ENCODE peak calls at places on chromosomes 13 and 19, in four cellular contexts. F is IMR-90, G is OCI-LY7, S is stomach. L is an unnamed sample.

GRCh38 chr13:33060815-33061214 is 44.6 kb downstream of the KL start:
- DNase-seq in F (no peak), G (no peak), S (no peak), L (no peak)

GRCh38 chr13:41053384-41053826 is 7.9 kb upstream of the WBP4 start:
- DNase-seq in F (peak; percentile 49), G (peak; percentile 71), S (no peak), L (no peak)

GRCh38 chr13:30585748-30586262 is 31.9 kb upstream of the USPL1 start:
- DNase-seq in F (peak; percentile 93), G (no peak), S (no peak), L (peak; percentile 94)

GRCh38 chr13:24270639-24271131 is 38.7 kb upstream of the C1QTNF9 start:
- DNase-seq in F (peak; percentile 47), G (no peak), S (peak; percentile 61), L (peak; percentile 59)

GRCh38 chr13:57409121-57409520 is 222.4 kb upstream of the PCDH17 start:
- DNase-seq in F (no peak), G (no peak), S (no peak), L (no peak)

GRCh38 chr19:49863935-49864320 is 3.4 kb downstream of the PNKP start:
- DNase-seq in F (no peak), G (no peak), S (no peak), L (no peak)

GRCh38 chr13:67238277-67238859 is 8.2 kb upstream of the PCDH9 start:
- DNase-seq in F (peak; percentile 36), G (peak; percentile 60), S (no peak), L (no peak)

GRCh38 chr13:94620286-94620896 is 18.7 kb downstream of the GPR180 start:
- DNase-seq in F (peak; percentile 41), G (peak; percentile 39), S (no peak), L (no peak)

GRCh38 chr13:113820813-113821651 is 42.8 kb downstream of the GAS6 start:
- DNase-seq in F (peak; percentile 99), G (no peak), S (no peak), L (peak; percentile 98)

GRCh38 chr19:14248578-14249011 is 42.6 kb upstream of the ADGRL1 start:
- DNase-seq in F (no peak), G (peak; percentile 27), S (no peak), L (peak; percentile 53)

GRCh38 chr13:105090244-105090643 is 1445.2 kb downstream of the EFNB2 start:
- DNase-seq in F (no peak), G (no peak), S (no peak), L (peak; percentile 67)

GRCh38 chr19:39843919-39844793 is 2.0 kb downstream of the FBL start:
- DNase-seq in F (peak; percentile 58), G (peak; percentile 66), S (no peak), L (peak; percentile 16)

GRCh38 chr19:47111081-47111589 is 2.4 kb downstream of the ZC3H4 start:
- DNase-seq in F (no peak), G (peak; percentile 60), S (peak; percentile 34), L (no peak)

GRCh38 chr19:4108767-4109625 is 14.9 kb downstream of the MAP2K2 start:
- DNase-seq in F (no peak), G (no peak), S (peak; percentile 27), L (no peak)

GRCh38 chr13:48730971-48731658 is 77.4 kb downstream of the CYSLTR2 start:
- DNase-seq in F (peak; percentile 83), G (no peak), S (no peak), L (peak; percentile 78)

GRCh38 chr19:14393303-14393702 is 12.1 kb downstream of the ADGRE5 start:
- DNase-seq in F (no peak), G (no peak), S (no peak), L (no peak)

GRCh38 chr13:59247166-59247565 is 916.6 kb downstream of the DIAPH3 start:
- DNase-seq in F (no peak), G (no peak), S (peak; percentile 49), L (no peak)

GRCh38 chr13:40484101-40484800 is 182.2 kb downstream of the FOXO1 start:
- DNase-seq in F (no peak), G (peak; percentile 45), S (no peak), L (no peak)

GRCh38 chr19:18051887-18052286 is 34.8 kb downstream of the IL12RB1 start:
- DNase-seq in F (no peak), G (no peak), S (peak; percentile 64), L (no peak)

GRCh38 chr19:46660601-46661019 is 372 bp downstream of the DACT3 start:
- DNase-seq in F (no peak), G (no peak), S (no peak), L (no peak)

GRCh38 chr13:32737679-32738078 is 151.4 kb downstream of the PDS5B start:
- DNase-seq in F (no peak), G (no peak), S (no peak), L (no peak)

GRCh38 chr19:51101171-51101865 is 6.9 kb downstream of the CTU1 start:
- DNase-seq in F (no peak), G (no peak), S (no peak), L (no peak)

GRCh38 chr19:51246153-51246552 is 4.7 kb upstream of the SIGLECL1 start:
- DNase-seq in F (peak; percentile 1), G (no peak), S (no peak), L (no peak)

GRCh38 chr13:43730642-43731041 is 56.1 kb downstream of the ENOX1 start:
- DNase-seq in F (peak; percentile 80), G (no peak), S (no peak), L (no peak)

GRCh38 chr19:656751-657559 is 6.1 kb downstream of the RNF126 start:
- DNase-seq in F (no peak), G (no peak), S (no peak), L (no peak)

GRCh38 chr19:658916-659839 is 3.8 kb downstream of the RNF126 start:
- DNase-seq in F (no peak), G (peak; percentile 47), S (peak; percentile 39), L (peak; percentile 53)

GRCh38 chr19:657611-658010 is 5.4 kb downstream of the RNF126 start:
- DNase-seq in F (no peak), G (no peak), S (no peak), L (no peak)

GRCh38 chr19:655691-656090 is 7.3 kb downstream of the RNF126 start:
- DNase-seq in F (no peak), G (no peak), S (no peak), L (no peak)

GRCh38 chr19:658059-658839 is 4.8 kb downstream of the RNF126 start:
- DNase-seq in F (no peak), G (no peak), S (no peak), L (no peak)
- H3K4me1 ChIP-seq in F (peaks cover 9% of the 10 kb centered on the region), G (peaks cover 25% of the 10 kb centered on the region), S (peaks cover 74% of the 10 kb centered on the region), L (peaks cover 24% of the 10 kb centered on the region)

GRCh38 chr19:32749361-32749760 is 29.8 kb downstream of the TDRD12 start:
- DNase-seq in F (no peak), G (no peak), S (no peak), L (no peak)

GRCh38 chr19:32750441-32751055 is 31.0 kb downstream of the TDRD12 start:
- DNase-seq in F (no peak), G (no peak), S (no peak), L (no peak)

GRCh38 chr19:32748948-32749347 is 29.4 kb downstream of the TDRD12 start:
- DNase-seq in F (no peak), G (no peak), S (no peak), L (no peak)

GRCh38 chr19:32751066-32751465 is 31.5 kb downstream of the TDRD12 start:
- DNase-seq in F (no peak), G (no peak), S (no peak), L (no peak)

GRCh38 chr19:32748497-32748896 is 28.9 kb downstream of the TDRD12 start:
- DNase-seq in F (no peak), G (peak; percentile 38), S (no peak), L (no peak)
- TF ChIP-seq CTCF in F (no peak), G (peak; percentile 64), S (peak; percentile 9), L (no peak)

DNA sequence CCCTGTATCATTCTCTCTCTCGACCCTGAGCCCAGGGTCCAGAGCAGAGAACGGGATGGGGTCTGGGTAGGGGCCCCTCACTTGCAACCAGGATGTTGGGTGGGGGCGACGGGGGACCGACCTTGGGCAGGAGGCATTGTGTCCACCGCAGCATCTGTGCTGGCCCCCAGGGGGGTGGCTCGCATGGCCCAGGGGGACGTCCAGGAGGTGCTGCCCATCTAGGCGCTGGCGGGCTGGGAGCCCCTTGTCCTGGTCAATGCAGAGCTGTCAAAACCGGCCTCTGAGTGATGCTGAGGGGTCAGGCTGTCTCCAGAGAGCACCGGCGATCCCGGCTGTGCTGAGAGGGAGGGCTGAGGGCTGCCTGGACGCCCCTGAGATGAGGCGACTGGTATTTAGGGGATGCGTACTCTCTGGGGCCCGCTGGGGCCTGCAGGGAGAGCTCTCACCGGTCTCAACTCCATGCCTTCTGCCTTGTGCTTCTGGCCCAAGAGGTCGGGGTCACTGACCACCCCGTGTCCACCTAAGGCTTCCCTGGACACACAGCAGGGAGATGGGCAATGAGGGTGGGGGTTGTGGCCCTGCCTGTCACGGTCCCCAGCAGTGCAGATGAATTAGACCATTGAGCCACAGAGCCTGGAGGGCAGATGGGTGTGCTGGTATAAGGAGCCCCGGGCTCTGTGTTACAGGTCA is 8.5 kb downstream of the RPS9 start:
- DNase-seq in F (no peak), G (no peak), S (no peak), L (no peak)
- H3K4me1 ChIP-seq in F (peaks cover 30% of the 10 kb centered on the region), G (peaks cover 37% of the 10 kb centered on the region), S (peaks cover 71% of the 10 kb centered on the region), L (peaks cover 42% of the 10 kb centered on the region)

DNA sequence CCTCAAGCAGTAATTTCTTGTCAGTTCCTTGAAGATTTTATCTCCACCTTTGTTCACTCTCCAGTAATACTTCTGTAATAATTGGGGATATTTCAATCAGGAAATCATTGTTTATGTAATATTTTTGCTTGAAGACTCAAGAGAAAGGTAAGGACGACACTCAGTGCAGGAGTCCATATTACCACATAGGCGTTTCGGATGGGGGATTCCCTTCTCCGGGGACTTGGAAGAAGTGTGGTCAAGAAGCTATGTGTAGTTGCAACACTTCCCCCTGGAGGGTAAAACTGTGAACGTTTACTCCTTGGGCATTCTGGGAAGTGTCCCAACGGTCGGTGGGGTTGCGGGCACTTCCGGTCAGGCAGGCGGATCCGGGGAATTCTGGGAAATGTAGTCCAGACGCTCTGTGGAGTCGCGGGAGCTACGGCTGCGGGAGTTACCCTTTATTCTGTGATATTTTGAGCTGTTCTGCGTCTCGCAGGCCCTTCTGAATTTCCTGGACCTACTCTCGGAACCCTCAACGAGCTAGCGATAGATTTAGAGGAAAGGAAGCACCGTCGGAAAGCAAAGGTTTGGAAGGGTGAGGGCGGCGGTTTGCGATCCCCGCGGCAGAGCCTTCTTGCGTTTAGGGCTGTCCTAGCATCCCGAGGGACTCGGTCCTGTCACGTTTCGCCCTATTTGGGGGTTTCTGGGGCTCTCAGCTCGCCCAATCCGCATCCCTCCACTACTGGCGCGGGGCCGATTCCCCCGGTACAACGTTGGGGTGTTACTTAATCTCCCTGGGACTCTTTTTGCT is at the start of gene ZNF221:
- DNase-seq in F (peak; percentile 99), G (peak; percentile 66), S (peak; percentile 90), L (peak; percentile 97)
- TF ChIP-seq CTCF in F (peak; percentile 57), G (peak; percentile 36), S (peak; percentile 22), L (peak; percentile 51)

GRCh38 chr13:46630419-46631183 is 77.6 kb downstream of the LRCH1 start:
- DNase-seq in F (no peak), G (no peak), S (no peak), L (no peak)

GRCh38 chr13:46631184-46631542 is 78.2 kb downstream of the LRCH1 start:
- DNase-seq in F (no peak), G (no peak), S (no peak), L (no peak)

GRCh38 chr13:46636451-46636850 is 83.5 kb downstream of the LRCH1 start:
- DNase-seq in F (no peak), G (no peak), S (no peak), L (no peak)

GRCh38 chr13:46632171-46632570 is 79.2 kb downstream of the LRCH1 start:
- DNase-seq in F (no peak), G (no peak), S (no peak), L (no peak)

GRCh38 chr13:46633416-46633815 is 80.4 kb downstream of the LRCH1 start:
- DNase-seq in F (peak; percentile 88), G (no peak), S (no peak), L (peak; percentile 90)
- H3K4me1 ChIP-seq in F (peaks cover 10% of the 10 kb centered on the region), G (peaks cover 22% of the 10 kb centered on the region), S (peaks cover 78% of the 10 kb centered on the region), L (peaks cover 9% of the 10 kb centered on the region)

GRCh38 chr13:45728759-45729158 is 26.6 kb downstream of the CBY2 start:
- DNase-seq in F (no peak), G (peak; percentile 29), S (no peak), L (no peak)
- TF ChIP-seq CTCF in F (no peak), G (peak; percentile 74), S (no peak), L (no peak)

L was measured in astrocyte.